ENCODE peak calls at places on chromosomes 7 and 10, in six cellular contexts. Q is NCI-H1436, V is cardiac muscle cell, A is AG20443, P is HuH-7, H is H7. U is an unnamed sample.

GRCh38 chr7:123747620-123748141 is 1.1 kb downstream of the WASL start:
- DNase-seq in Q (no peak), A (peak), V (peak), P (peak), H (peak), U (no peak)

GRCh38 chr10:50855015-50855414 is 30.4 kb downstream of the A1CF start:
- DNase-seq in V (no peak), A (no peak), P (no peak), H (no peak), Q (no peak), U (no peak)

GRCh38 chr10:78299861-78300453 is 266.3 kb downstream of the RPS24 start:
- DNase-seq in V (no peak), A (no peak), H (no peak), Q (no peak), P (no peak), U (peak)

GRCh38 chr7:28882896-28883470 is 75.1 kb downstream of the TRIL start:
- DNase-seq in H (no peak), A (no peak), Q (no peak), P (no peak), V (no peak), U (no peak)

GRCh38 chr7:460374-461117 is 59.1 kb downstream of the PDGFA start:
- DNase-seq in V (peak), P (peak), H (peak), A (peak), Q (no peak), U (no peak)

GRCh38 chr7:48083114-48083830 is 5.8 kb upstream of the UPP1 start:
- DNase-seq in Q (no peak), P (no peak), A (no peak), H (no peak), V (no peak), U (no peak)

GRCh38 chr10:70266701-70267100 is 17.1 kb downstream of the NPFFR1 start:
- DNase-seq in V (no peak), Q (no peak), P (no peak), H (no peak), A (no peak), U (no peak)

GRCh38 chr7:115198143-115198542 is 276.2 kb downstream of the MDFIC start:
- DNase-seq in A (no peak), H (no peak), V (no peak), Q (no peak), P (no peak), U (no peak)

GRCh38 chr10:71040326-71040725 is 152.0 kb upstream of the PCBD1 start:
- DNase-seq in V (no peak), H (no peak), Q (no peak), P (no peak), A (no peak), U (no peak)

GRCh38 chr10:64265961-64266360 is 744.8 kb downstream of the REEP3 start:
- DNase-seq in H (no peak), A (no peak), P (no peak), Q (no peak), V (no peak), U (no peak)

GRCh38 chr10:79148452-79149344 is 79.9 kb downstream of the ZMIZ1 start:
- DNase-seq in H (no peak), P (no peak), V (no peak), Q (no peak), A (peak), U (peak)

GRCh38 chr7:154656618-154657017 is 346.3 kb downstream of the PAXIP1 start:
- DNase-seq in V (no peak), Q (no peak), A (no peak), H (no peak), P (no peak), U (no peak)

GRCh38 chr10:62818426-62819011 is 2.4 kb upstream of the EGR2 start:
- DNase-seq in H (peak), Q (no peak), A (peak), V (peak), P (no peak), U (no peak)

GRCh38 chr10:33199731-33200130 is 134.7 kb downstream of the NRP1 start:
- DNase-seq in Q (no peak), P (no peak), H (no peak), V (no peak), A (no peak), U (no peak)

GRCh38 chr7:69482676-69483075 is 115.6 kb upstream of the AUTS2 start:
- DNase-seq in Q (no peak), A (no peak), P (no peak), V (no peak), H (no peak), U (no peak)

GRCh38 chr10:124657806-124658205 is 86.4 kb downstream of the FAM53B start:
- DNase-seq in P (no peak), A (peak), V (no peak), H (no peak), Q (no peak), U (no peak)

GRCh38 chr10:62972103-62972502 is 155.9 kb upstream of the EGR2 start:
- DNase-seq in P (no peak), V (no peak), A (peak), H (no peak), Q (no peak), U (no peak)

GRCh38 chr10:63115732-63116383 is 17.3 kb upstream of the NRBF2 start:
- DNase-seq in V (peak), Q (no peak), P (no peak), A (peak), H (no peak), U (peak)

GRCh38 chr7:33979807-33980355 is 74.5 kb downstream of the BMPER start:
- DNase-seq in A (peak), P (no peak), Q (no peak), H (no peak), V (no peak), U (no peak)

GRCh38 chr10:121654021-121654545 is 55.8 kb upstream of the FGFR2 start:
- DNase-seq in H (no peak), V (no peak), P (no peak), Q (no peak), A (no peak), U (peak)

GRCh38 chr7:45938626-45939302 is 17.7 kb upstream of the IGFBP3 start:
- DNase-seq in Q (no peak), H (peak), A (no peak), V (peak), P (peak), U (no peak)

GRCh38 chr7:27134392-27134791 is 3.8 kb upstream of the HOXA4 start:
- DNase-seq in Q (no peak), A (peak), H (no peak), V (no peak), P (no peak), U (no peak)

GRCh38 chr7:140348161-140348849 is 50.0 kb downstream of the SLC37A3 start:
- DNase-seq in A (peak), V (no peak), Q (no peak), P (no peak), H (no peak), U (no peak)

GRCh38 chr7:31134246-31135188 is 82.4 kb downstream of the ADCYAP1R1 start:
- DNase-seq in V (peak), Q (peak), H (peak), A (peak), P (peak), U (no peak)

GRCh38 chr7:126483972-126484371 is 768.8 kb downstream of the GRM8 start:
- DNase-seq in Q (peak), H (no peak), P (no peak), A (no peak), V (no peak), U (no peak)

GRCh38 chr10:18737841-18738240 is 78.6 kb downstream of the ARL5B start:
- DNase-seq in H (no peak), P (no peak), A (peak), V (no peak), Q (no peak), U (no peak)

GRCh38 chr7:79176859-79177477 is 276.5 kb downstream of the MAGI2 start:
- DNase-seq in P (peak), V (peak), H (no peak), Q (peak), A (peak), U (no peak)

GRCh38 chr10:115093286-115093775 is at the start of gene ATRNL1:
- DNase-seq in Q (peak), A (peak), V (peak), P (peak), H (peak), U (no peak)

GRCh38 chr7:115356139-115356746 is 434.3 kb downstream of the MDFIC start:
- DNase-seq in V (peak), A (peak), H (peak), Q (no peak), P (peak), U (no peak)

GRCh38 chr7:42283553-42283952 is 46.5 kb upstream of the GLI3 start:
- DNase-seq in Q (no peak), V (no peak), P (no peak), H (no peak), A (peak), U (no peak)

GRCh38 chr7:4790516-4790991 is 15.1 kb downstream of the AP5Z1 start:
- DNase-seq in P (no peak), H (no peak), Q (no peak), A (no peak), V (no peak), U (no peak)

GRCh38 chr7:39683216-39683845 is 60.0 kb downstream of the RALA start:
- DNase-seq in V (no peak), H (no peak), P (no peak), A (peak), Q (no peak), U (no peak)

GRCh38 chr10:785539-786214 is 96.2 kb upstream of the DIP2C start:
- DNase-seq in V (no peak), H (peak), P (no peak), Q (no peak), A (no peak), U (peak)

GRCh38 chr10:102801496-102801895 is 35.7 kb downstream of the CYP17A1 start:
- DNase-seq in A (peak), V (no peak), P (no peak), H (peak), Q (no peak), U (no peak)

GRCh38 chr7:30917216-30917893 is 5.7 kb downstream of the AQP1 start:
- DNase-seq in Q (no peak), H (no peak), P (no peak), A (no peak), V (no peak), U (no peak)

GRCh38 chr10:15333909-15334649 is 37.0 kb downstream of the FAM171A1 start:
- DNase-seq in V (no peak), A (no peak), H (no peak), P (peak), Q (no peak), U (no peak)

GRCh38 chr7:123260428-123260960 is 60.7 kb upstream of the SLC13A1 start:
- DNase-seq in Q (no peak), V (no peak), A (no peak), P (no peak), H (peak), U (no peak)

GRCh38 chr10:72612203-72612826 is 13.6 kb downstream of the MICU1 start:
- DNase-seq in Q (peak), H (no peak), V (peak), A (no peak), P (no peak), U (no peak)

GRCh38 chr7:69567790-69568189 is 30.5 kb upstream of the AUTS2 start:
- DNase-seq in P (no peak), H (no peak), Q (no peak), A (no peak), V (no peak), U (no peak)

U was measured in mesenteric fat pad.